ENCODE peak calls at places on chromosomes 13 and 19, in four cellular contexts. S is CD4-positive, alpha-beta T cell; O is effector memory CD4-positive, alpha-beta T cell; E is body of pancreas. T is an unnamed sample. For H3K9me3, the result is how much of the 10 kb centered on the place peaks cover.

GRCh38 chr13:46100191-46100877 is 4.5 kb downstream of the CPB2 start:
- DNase-seq in O (no peak), E (no peak), S (no peak), T (no peak)

GRCh38 chr13:65909501-65909900 is 1320.6 kb downstream of the PCDH9 start:
- DNase-seq in S (no peak), E (no peak), O (no peak), T (no peak)

GRCh38 chr13:21683034-21683733 is 12.3 kb downstream of the FGF9 start:
- DNase-seq in O (no peak), E (no peak), S (no peak), T (no peak)

GRCh38 chr19:47135156-47135555 is 4.5 kb downstream of the SAE1 start:
- DNase-seq in S (no peak), O (no peak), E (no peak), T (no peak)

GRCh38 chr19:17026706-17027427 is at the start of gene CPAMD8:
- DNase-seq in O (no peak), E (no peak), S (no peak), T (no peak)

GRCh38 chr19:44512326-44513298 is 12.3 kb upstream of the ZNF180 start:
- DNase-seq in S (no peak), O (no peak), E (no peak), T (no peak)

GRCh38 chr19:2010135-2010668 is 5.3 kb downstream of the BTBD2 start:
- DNase-seq in O (no peak), S (no peak), E (no peak), T (no peak)

GRCh38 chr19:15453906-15454305 is 4.2 kb upstream of the WIZ start:
- DNase-seq in E (no peak), O (no peak), S (no peak), T (no peak)

GRCh38 chr13:26425439-26426358 is 131.8 kb upstream of the WASF3 start:
- DNase-seq in S (no peak), O (no peak), E (no peak), T (peak)

GRCh38 chr19:50500060-50500752 is 10.8 kb downstream of the JOSD2 start:
- DNase-seq in O (no peak), S (no peak), E (no peak), T (no peak)

GRCh38 chr19:34481861-34482379 is 362 bp downstream of the WTIP start:
- DNase-seq in S (no peak), O (no peak), E (no peak), T (no peak)

GRCh38 chr19:708154-709141 is at the start of gene PALM:
- DNase-seq in O (no peak), E (no peak), S (no peak), T (peak)

GRCh38 chr13:44763604-44764311 is 187.6 kb upstream of the TSC22D1 start:
- DNase-seq in E (peak), S (no peak), O (no peak), T (peak)

GRCh38 chr13:33090755-33091454 is 74.7 kb downstream of the KL start:
- DNase-seq in O (no peak), E (no peak), S (no peak), T (no peak)

GRCh38 chr19:56875717-56876116 is 35.2 kb upstream of the PEG3 start:
- DNase-seq in E (no peak), O (no peak), S (no peak), T (no peak)

GRCh38 chr19:56877069-56877715 is 36.7 kb upstream of the PEG3 start:
- DNase-seq in E (no peak), S (no peak), O (no peak), T (no peak)

GRCh38 chr19:56884481-56884880 is 44.0 kb upstream of the PEG3 start:
- DNase-seq in E (no peak), S (no peak), O (no peak), T (peak)

GRCh38 chr19:56885173-56885679 is 44.7 kb upstream of the PEG3 start:
- DNase-seq in S (no peak), E (no peak), O (no peak), T (no peak)

DNA sequence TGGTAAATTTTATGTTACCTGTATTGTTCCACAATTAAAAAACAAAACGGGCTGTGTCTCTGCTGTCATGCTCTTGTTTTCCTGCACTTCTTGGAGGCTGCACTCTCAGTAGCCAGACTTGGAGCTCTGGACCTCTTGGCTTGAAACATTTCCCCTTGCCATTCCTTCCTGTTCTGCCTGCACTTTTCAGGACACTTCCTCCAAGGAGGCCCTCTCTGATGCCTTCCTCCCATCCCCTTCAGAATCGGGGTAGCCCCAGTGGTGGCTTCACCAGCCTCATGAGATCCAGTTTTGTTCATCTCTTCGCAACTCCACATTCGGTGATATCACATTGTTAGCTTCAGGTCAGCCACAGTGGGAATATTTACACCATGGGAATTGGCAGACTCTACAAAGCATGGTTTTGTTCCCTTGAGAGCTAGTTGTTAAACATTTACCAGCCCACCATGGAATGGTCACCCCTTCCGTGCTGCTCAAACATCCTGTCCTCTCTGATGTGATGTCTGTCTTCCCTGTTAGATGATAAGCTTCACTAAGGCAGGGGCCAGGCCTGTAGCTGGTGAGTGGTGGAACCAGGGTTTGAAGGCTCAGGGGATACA is 40.2 kb upstream of the PEG3 start:
- DNase-seq in O (no peak), E (no peak), S (no peak), T (no peak)
- H3K9me3 ChIP-seq in O (under half), E (under half), S (half or more), T (under half)

GRCh38 chr19:58009301-58009665 is 6.7 kb upstream of the ZNF606 start:
- DNase-seq in S (no peak), O (no peak), E (no peak), T (no peak)
- H3K9me3 ChIP-seq in S (half or more), O (half or more), E (under half), T (half or more)

GRCh38 chr19:51882518-51882917 is 5.2 kb downstream of the ZNF577 start:
- DNase-seq in S (no peak), O (no peak), E (no peak), T (no peak)
- H3K9me3 ChIP-seq in S (half or more), O (under half), E (under half), T (half or more)

GRCh38 chr19:37635076-37636056 is 19.9 kb downstream of the ZFP30 start:
- DNase-seq in O (no peak), E (no peak), S (no peak), T (no peak)
- H3K9me3 ChIP-seq in O (half or more), E (under half), S (half or more), T (half or more)

DNA sequence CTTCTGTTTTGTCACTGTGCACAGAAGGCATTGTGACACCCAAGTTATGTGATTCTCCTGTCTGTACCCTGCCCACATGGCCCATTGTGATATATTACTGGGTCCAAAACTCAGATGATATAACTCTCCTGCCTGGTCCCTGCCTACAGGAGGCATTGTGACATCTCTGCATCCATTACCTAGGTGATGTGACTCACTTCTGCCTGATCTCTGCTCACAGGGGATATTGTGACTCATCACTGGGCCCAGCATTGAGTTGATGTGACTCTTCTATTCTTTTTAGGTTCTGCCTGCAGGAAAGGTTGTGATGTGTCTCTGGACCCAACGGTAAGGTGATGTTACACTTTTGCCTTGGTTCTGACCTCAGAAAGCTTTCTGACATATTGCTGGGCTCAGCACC is 67.9 kb upstream of the ZNF724 start:
- DNase-seq in O (no peak), S (no peak), E (no peak), T (no peak)
- H3K9me3 ChIP-seq in O (under half), S (under half), E (under half), T (under half)

GRCh38 chr19:56477429-56478338 is 539 bp upstream of the ZNF667 start:
- DNase-seq in S (peak), O (no peak), E (peak), T (peak)

GRCh38 chr19:56476671-56477428 is at the start of gene ZNF667:
- DNase-seq in E (no peak), O (no peak), S (no peak), T (no peak)

GRCh38 chr19:56476093-56476492 is 1.1 kb downstream of the ZNF667 start:
- DNase-seq in O (no peak), S (no peak), E (no peak), T (no peak)
- H3K9me3 ChIP-seq in O (under half), S (half or more), E (under half), T (half or more)

GRCh38 chr19:23346696-23347095 is 48.6 kb downstream of the ZNF91 start:
- DNase-seq in S (no peak), E (no peak), O (no peak), T (no peak)
- H3K9me3 ChIP-seq in S (half or more), E (under half), O (half or more), T (half or more)

GRCh38 chr19:53409505-53410204 is 14.7 kb downstream of the ZNF765 start:
- DNase-seq in E (no peak), S (no peak), O (no peak), T (no peak)
- H3K9me3 ChIP-seq in E (under half), S (half or more), O (half or more), T (half or more)

T was measured in stomach.